ENCODE peak calls at places on chromosomes 5 and 9, in six cellular contexts. D, U, T, B, X and S are unnamed samples.

GRCh38 chr5:149932445-149933350 is 11.9 kb downstream of the PDE6A start:
- DNase-seq in D (no peak), U (no peak), T (no peak), B (no peak), X (no peak), S (no peak)

GRCh38 chr9:34190996-34191892 is 12.4 kb downstream of the UBAP1 start:
- DNase-seq in D (no peak), U (no peak), T (no peak), B (no peak), X (no peak), S (no peak)

GRCh38 chr5:36880761-36881160 is 4.2 kb downstream of the NIPBL start:
- DNase-seq in D (no peak), U (no peak), T (no peak), B (no peak), X (no peak), S (no peak)

GRCh38 chr5:176529116-176529823 is 7.9 kb downstream of the RNF44 start:
- DNase-seq in D (no peak), U (peak; percentile 88), T (no peak), B (peak; percentile 91), X (no peak), S (no peak)

GRCh38 chr9:105243015-105243686 is 1.3 kb upstream of the SLC44A1 start:
- DNase-seq in D (no peak), U (no peak), T (peak; percentile 45), B (no peak), X (no peak), S (no peak)

GRCh38 chr9:87336914-87337333 is 160.7 kb upstream of the DAPK1 start:
- DNase-seq in D (no peak), U (peak; percentile 7), T (peak; percentile 62), B (no peak), X (no peak), S (peak; percentile 20)

GRCh38 chr9:80842976-80843506 is 846.3 kb downstream of the TLE1 start:
- DNase-seq in D (no peak), U (no peak), T (no peak), B (no peak), X (no peak), S (no peak)

GRCh38 chr5:158054388-158055092 is 195.6 kb upstream of the CLINT1 start:
- DNase-seq in D (no peak), U (no peak), T (no peak), B (no peak), X (no peak), S (no peak)

GRCh38 chr9:107471562-107471961 is 18.0 kb downstream of the KLF4 start:
- DNase-seq in D (no peak), U (no peak), T (no peak), B (no peak), X (no peak), S (no peak)